ENCODE peak calls at places on chromosomes 12 and 14, in eight cellular contexts. One of them, this sample, is unnamed.

GRCh38 chr12:56189336-56189917 is at the start of gene SMARCC2:
- DNase-seq in heart left ventricle: peak; percentile 90
- DNase-seq in LNCaP clone FGC: peak; percentile 50
- DNase-seq in substantia nigra: peak; percentile 82
- DNase-seq in HCEC 1CT: peak; percentile 85
- DNase-seq in endothelial cell: peak; percentile 95
- DNase-seq in NCI-H1694 treated with DMSO at 0.1 percent for 48 hours: peak; percentile 67
- DNase-seq in stromal cell of bone marrow: peak; percentile 78
- DNase-seq in this sample: peak; percentile 86

GRCh38 chr12:57226588-57227314 is 2.8 kb upstream of the SHMT2 start:
- DNase-seq in heart left ventricle: no peak
- DNase-seq in LNCaP clone FGC: no peak
- DNase-seq in substantia nigra: no peak
- DNase-seq in HCEC 1CT: no peak
- DNase-seq in endothelial cell: no peak
- DNase-seq in NCI-H1694 treated with DMSO at 0.1 percent for 48 hours: no peak
- DNase-seq in stromal cell of bone marrow: no peak
- DNase-seq in this sample: no peak

GRCh38 chr12:39125580-39125979 is 220.2 kb upstream of the CPNE8 start:
- DNase-seq in heart left ventricle: no peak
- DNase-seq in LNCaP clone FGC: no peak
- DNase-seq in substantia nigra: no peak
- DNase-seq in HCEC 1CT: no peak
- DNase-seq in endothelial cell: no peak
- DNase-seq in NCI-H1694 treated with DMSO at 0.1 percent for 48 hours: no peak
- DNase-seq in stromal cell of bone marrow: no peak
- DNase-seq in this sample: no peak

GRCh38 chr12:12372946-12373722 is 16.3 kb downstream of the BORCS5 start:
- DNase-seq in heart left ventricle: no peak
- DNase-seq in LNCaP clone FGC: no peak
- DNase-seq in substantia nigra: no peak
- DNase-seq in HCEC 1CT: no peak
- DNase-seq in endothelial cell: no peak
- DNase-seq in NCI-H1694 treated with DMSO at 0.1 percent for 48 hours: no peak
- DNase-seq in stromal cell of bone marrow: no peak
- DNase-seq in this sample: no peak

GRCh38 chr12:12947902-12948301 is 4.1 kb downstream of the GPRC5D start:
- DNase-seq in heart left ventricle: no peak
- DNase-seq in LNCaP clone FGC: no peak
- DNase-seq in substantia nigra: no peak
- DNase-seq in HCEC 1CT: no peak
- DNase-seq in endothelial cell: no peak
- DNase-seq in NCI-H1694 treated with DMSO at 0.1 percent for 48 hours: no peak
- DNase-seq in stromal cell of bone marrow: peak; percentile 67
- DNase-seq in this sample: no peak

GRCh38 chr12:124508323-124509096 is 58.9 kb downstream of the NCOR2 start:
- DNase-seq in heart left ventricle: no peak
- DNase-seq in LNCaP clone FGC: no peak
- DNase-seq in substantia nigra: no peak
- DNase-seq in HCEC 1CT: no peak
- DNase-seq in endothelial cell: no peak
- DNase-seq in NCI-H1694 treated with DMSO at 0.1 percent for 48 hours: no peak
- DNase-seq in stromal cell of bone marrow: no peak
- DNase-seq in this sample: no peak

GRCh38 chr12:5571115-5571514 is 139.2 kb downstream of the NTF3 start:
- DNase-seq in heart left ventricle: no peak
- DNase-seq in LNCaP clone FGC: no peak
- DNase-seq in substantia nigra: no peak
- DNase-seq in HCEC 1CT: no peak
- DNase-seq in endothelial cell: no peak
- DNase-seq in NCI-H1694 treated with DMSO at 0.1 percent for 48 hours: no peak
- DNase-seq in stromal cell of bone marrow: no peak
- DNase-seq in this sample: no peak

GRCh38 chr12:131617596-131618302 is 93.1 kb upstream of the SFSWAP start:
- DNase-seq in heart left ventricle: no peak
- DNase-seq in LNCaP clone FGC: no peak
- DNase-seq in substantia nigra: no peak
- DNase-seq in HCEC 1CT: no peak
- DNase-seq in endothelial cell: no peak
- DNase-seq in NCI-H1694 treated with DMSO at 0.1 percent for 48 hours: no peak
- DNase-seq in stromal cell of bone marrow: no peak
- DNase-seq in this sample: no peak

GRCh38 chr14:54582334-54582733 is 15.4 kb downstream of the SAMD4A start:
- DNase-seq in heart left ventricle: no peak
- DNase-seq in LNCaP clone FGC: no peak
- DNase-seq in substantia nigra: no peak
- DNase-seq in HCEC 1CT: no peak
- DNase-seq in endothelial cell: no peak
- DNase-seq in NCI-H1694 treated with DMSO at 0.1 percent for 48 hours: no peak
- DNase-seq in stromal cell of bone marrow: no peak
- DNase-seq in this sample: no peak

GRCh38 chr12:54680374-54680773 is 32.2 kb upstream of the DCD start:
- DNase-seq in heart left ventricle: no peak
- DNase-seq in LNCaP clone FGC: no peak
- DNase-seq in substantia nigra: no peak
- DNase-seq in HCEC 1CT: no peak
- DNase-seq in endothelial cell: peak; percentile 58
- DNase-seq in NCI-H1694 treated with DMSO at 0.1 percent for 48 hours: no peak
- DNase-seq in stromal cell of bone marrow: no peak
- DNase-seq in this sample: no peak

GRCh38 chr14:100417466-100417865 is 94.3 kb downstream of the SLC25A47 start:
- DNase-seq in heart left ventricle: no peak
- DNase-seq in LNCaP clone FGC: no peak
- DNase-seq in substantia nigra: peak; percentile 54
- DNase-seq in HCEC 1CT: peak; percentile 92
- DNase-seq in endothelial cell: peak; percentile 73
- DNase-seq in NCI-H1694 treated with DMSO at 0.1 percent for 48 hours: peak; percentile 98
- DNase-seq in stromal cell of bone marrow: peak; percentile 87
- DNase-seq in this sample: peak; percentile 66

GRCh38 chr12:31562594-31563328 is 28.2 kb downstream of the DENND5B start:
- DNase-seq in heart left ventricle: no peak
- DNase-seq in LNCaP clone FGC: no peak
- DNase-seq in substantia nigra: no peak
- DNase-seq in HCEC 1CT: no peak
- DNase-seq in endothelial cell: no peak
- DNase-seq in NCI-H1694 treated with DMSO at 0.1 percent for 48 hours: no peak
- DNase-seq in stromal cell of bone marrow: no peak
- DNase-seq in this sample: no peak

GRCh38 chr12:39441963-39442894 is 691 bp downstream of the KIF21A start:
- DNase-seq in heart left ventricle: peak; percentile 32
- DNase-seq in LNCaP clone FGC: peak; percentile 46
- DNase-seq in substantia nigra: peak; percentile 74
- DNase-seq in HCEC 1CT: no peak
- DNase-seq in endothelial cell: peak; percentile 36
- DNase-seq in NCI-H1694 treated with DMSO at 0.1 percent for 48 hours: peak; percentile 19
- DNase-seq in stromal cell of bone marrow: no peak
- DNase-seq in this sample: peak; percentile 65

GRCh38 chr14:76977793-76978730 is 50.4 kb downstream of the IRF2BPL start:
- DNase-seq in heart left ventricle: peak; percentile 36
- DNase-seq in LNCaP clone FGC: no peak
- DNase-seq in substantia nigra: peak; percentile 30
- DNase-seq in HCEC 1CT: no peak
- DNase-seq in endothelial cell: no peak
- DNase-seq in NCI-H1694 treated with DMSO at 0.1 percent for 48 hours: peak; percentile 45
- DNase-seq in stromal cell of bone marrow: no peak
- DNase-seq in this sample: no peak

GRCh38 chr14:104891664-104892500 is 26.8 kb downstream of the CEP170B start:
- DNase-seq in heart left ventricle: no peak
- DNase-seq in LNCaP clone FGC: no peak
- DNase-seq in substantia nigra: no peak
- DNase-seq in HCEC 1CT: no peak
- DNase-seq in endothelial cell: peak; percentile 3
- DNase-seq in NCI-H1694 treated with DMSO at 0.1 percent for 48 hours: no peak
- DNase-seq in stromal cell of bone marrow: no peak
- DNase-seq in this sample: no peak

GRCh38 chr12:8080131-8080530 is 1.9 kb upstream of the NECAP1 start:
- DNase-seq in heart left ventricle: no peak
- DNase-seq in LNCaP clone FGC: no peak
- DNase-seq in substantia nigra: no peak
- DNase-seq in HCEC 1CT: no peak
- DNase-seq in endothelial cell: no peak
- DNase-seq in NCI-H1694 treated with DMSO at 0.1 percent for 48 hours: no peak
- DNase-seq in stromal cell of bone marrow: no peak
- DNase-seq in this sample: no peak

This sample was measured in midbrain.